ENCODE peak calls at places on chromosomes 3 and 15, in eight cellular contexts. P, R, Q, A, Z, E, F and V are unnamed samples.
A peak's percentile ranks its signal among the peaks of the same experiment; 100 is the strongest.

GRCh38 chr3:33392703-33393125 is 47.5 kb downstream of the UBP1 start:
- DNase-seq in P (no peak), R (peak; percentile 59), Q (no peak), A (peak; percentile 85), Z (no peak), E (no peak), F (no peak), V (no peak)

GRCh38 chr15:67091073-67091965 is 25.9 kb downstream of the SMAD3 start:
- DNase-seq in P (peak; percentile 91), R (peak; percentile 48), Q (peak; percentile 55), A (peak; percentile 82), Z (no peak), E (peak; percentile 94), F (no peak), V (no peak)

GRCh38 chr3:10806001-10806400 is 10.0 kb upstream of the SLC6A11 start:
- DNase-seq in P (no peak), R (no peak), Q (no peak), A (no peak), Z (no peak), E (no peak), F (no peak), V (no peak)

GRCh38 chr15:89377842-89378698 is 43.4 kb upstream of the POLG start:
- DNase-seq in P (no peak), R (no peak), Q (no peak), A (no peak), Z (peak; percentile 71), E (no peak), F (peak; percentile 55), V (no peak)

GRCh38 chr15:29613951-29614382 is 208.3 kb downstream of the TJP1 start:
- DNase-seq in P (no peak), R (no peak), Q (no peak), A (no peak), Z (no peak), E (no peak), F (peak; percentile 69), V (no peak)

GRCh38 chr15:81096398-81096797 is 37.7 kb upstream of the CFAP161 start:
- DNase-seq in P (no peak), R (no peak), Q (no peak), A (no peak), Z (no peak), E (no peak), F (no peak), V (no peak)

GRCh38 chr3:9439331-9439730 is 41.9 kb downstream of the SETD5 start:
- DNase-seq in P (no peak), R (no peak), Q (no peak), A (no peak), Z (no peak), E (no peak), F (no peak), V (no peak)

GRCh38 chr15:51368751-51369450 is 27.4 kb downstream of the GLDN start:
- DNase-seq in P (no peak), R (no peak), Q (no peak), A (no peak), Z (no peak), E (no peak), F (no peak), V (no peak)

GRCh38 chr15:63539517-63539916 is 35.1 kb downstream of the USP3 start:
- DNase-seq in P (no peak), R (no peak), Q (no peak), A (no peak), Z (no peak), E (no peak), F (no peak), V (no peak)

GRCh38 chr3:196189608-196190347 is 21.4 kb downstream of the ZDHHC19 start:
- DNase-seq in P (no peak), R (no peak), Q (no peak), A (no peak), Z (no peak), E (no peak), F (no peak), V (no peak)

GRCh38 chr3:188316021-188316722 is 162.2 kb downstream of the LPP start:
- DNase-seq in P (no peak), R (no peak), Q (no peak), A (no peak), Z (no peak), E (no peak), F (no peak), V (no peak)

GRCh38 chr15:39586387-39587171 is 5.7 kb downstream of the THBS1 start:
- DNase-seq in P (no peak), R (no peak), Q (no peak), A (no peak), Z (no peak), E (no peak), F (no peak), V (no peak)

GRCh38 chr3:79555655-79556054 is 212.1 kb downstream of the ROBO1 start:
- DNase-seq in P (no peak), R (no peak), Q (no peak), A (no peak), Z (no peak), E (no peak), F (no peak), V (no peak)

GRCh38 chr3:172125053-172125452 is 85.7 kb downstream of the FNDC3B start:
- DNase-seq in P (no peak), R (no peak), Q (no peak), A (no peak), Z (no peak), E (no peak), F (no peak), V (no peak)

GRCh38 chr3:19757773-19758172 is 176.2 kb downstream of the EFHB start:
- DNase-seq in P (no peak), R (peak; percentile 12), Q (no peak), A (no peak), Z (no peak), E (no peak), F (no peak), V (no peak)

GRCh38 chr3:183455064-183455463 is 26.6 kb upstream of the MCF2L2 start:
- DNase-seq in P (no peak), R (no peak), Q (no peak), A (no peak), Z (no peak), E (no peak), F (no peak), V (no peak)

GRCh38 chr3:165920984-165921383 is 83.8 kb upstream of the BCHE start:
- DNase-seq in P (no peak), R (no peak), Q (no peak), A (no peak), Z (no peak), E (no peak), F (no peak), V (no peak)

GRCh38 chr15:66165856-66166255 is 87.7 kb downstream of the MEGF11 start:
- DNase-seq in P (no peak), R (no peak), Q (no peak), A (no peak), Z (no peak), E (no peak), F (no peak), V (no peak)

GRCh38 chr15:61828860-61829513 is 231.3 kb downstream of the VPS13C start:
- DNase-seq in P (no peak), R (no peak), Q (no peak), A (no peak), Z (no peak), E (no peak), F (no peak), V (no peak)

GRCh38 chr3:15983232-15983631 is 185.5 kb upstream of the ANKRD28 start:
- DNase-seq in P (no peak), R (no peak), Q (no peak), A (peak; percentile 73), Z (peak; percentile 31), E (no peak), F (no peak), V (no peak)

GRCh38 chr3:195450731-195451229 is 8.0 kb upstream of the ACAP2 start:
- DNase-seq in P (no peak), R (no peak), Q (no peak), A (no peak), Z (no peak), E (no peak), F (no peak), V (no peak)

GRCh38 chr3:38281895-38282686 is at the start of gene SLC22A14:
- DNase-seq in P (no peak), R (no peak), Q (no peak), A (no peak), Z (no peak), E (no peak), F (peak; percentile 60), V (no peak)

GRCh38 chr15:27681038-27681437 is 418.1 kb downstream of the OCA2 start:
- DNase-seq in P (no peak), R (no peak), Q (no peak), A (no peak), Z (no peak), E (no peak), F (no peak), V (peak; percentile 9)

GRCh38 chr15:48643776-48644497 is 1.6 kb downstream of the FBN1 start:
- DNase-seq in P (no peak), R (no peak), Q (no peak), A (no peak), Z (no peak), E (no peak), F (no peak), V (no peak)

GRCh38 chr15:43792761-43793493 is 807 bp downstream of the SERF2 start:
- DNase-seq in P (peak; percentile 35), R (peak; percentile 64), Q (no peak), A (no peak), Z (no peak), E (peak; percentile 58), F (no peak), V (no peak)

GRCh38 chr15:78455749-78456148 is 17.7 kb downstream of the IREB2 start:
- DNase-seq in P (no peak), R (no peak), Q (no peak), A (no peak), Z (no peak), E (no peak), F (no peak), V (no peak)

GRCh38 chr3:71510485-71510884 is 73.0 kb downstream of the FOXP1 start:
- DNase-seq in P (no peak), R (no peak), Q (no peak), A (no peak), Z (no peak), E (no peak), F (no peak), V (no peak)

GRCh38 chr3:39752751-39753150 is 56.7 kb upstream of the MYRIP start:
- DNase-seq in P (no peak), R (no peak), Q (no peak), A (no peak), Z (no peak), E (no peak), F (no peak), V (no peak)

GRCh38 chr3:14880486-14881179 is 61.9 kb downstream of the FGD5 start:
- DNase-seq in P (no peak), R (no peak), Q (no peak), A (no peak), Z (no peak), E (no peak), F (no peak), V (no peak)

GRCh38 chr3:71658131-71658530 is 67.1 kb downstream of the EIF4E3 start:
- DNase-seq in P (no peak), R (peak; percentile 9), Q (no peak), A (peak; percentile 14), Z (peak; percentile 95), E (no peak), F (no peak), V (no peak)

GRCh38 chr3:42214064-42214463 is 51.9 kb downstream of the CCK start:
- DNase-seq in P (no peak), R (no peak), Q (no peak), A (no peak), Z (no peak), E (peak; percentile 64), F (no peak), V (no peak)

GRCh38 chr15:71261934-71262333 is 146.7 kb downstream of the THSD4 start:
- DNase-seq in P (no peak), R (no peak), Q (no peak), A (no peak), Z (no peak), E (no peak), F (no peak), V (no peak)

GRCh38 chr3:115285001-115285400 is 137.9 kb upstream of the ZBTB20 start:
- DNase-seq in P (no peak), R (no peak), Q (no peak), A (no peak), Z (no peak), E (no peak), F (no peak), V (no peak)

GRCh38 chr3:46089237-46090011 is 62.1 kb upstream of the XCR1 start:
- DNase-seq in P (peak; percentile 29), R (peak; percentile 67), Q (no peak), A (peak; percentile 60), Z (no peak), E (no peak), F (no peak), V (no peak)